ENCODE peak calls at places on chromosomes 4 and X, in five cellular contexts. V, I, A, L and Y are unnamed samples.

GRCh38 chrX:2654436-2655340 is 36.4 kb upstream of the CD99 start:
- DNase-seq in V (peak), I (no peak), A (no peak), L (no peak), Y (no peak)

GRCh38 chr4:77009511-77010120 is 60.1 kb downstream of the SEPTIN11 start:
- DNase-seq in V (no peak), I (no peak), A (no peak), L (no peak), Y (no peak)

GRCh38 chrX:155218777-155219176 is 2.5 kb downstream of the VBP1 start:
- DNase-seq in V (no peak), I (no peak), A (no peak), L (no peak), Y (no peak)

GRCh38 chrX:44332437-44332836 is 11.0 kb downstream of the EFHC2 start:
- DNase-seq in V (peak), I (no peak), A (no peak), L (no peak), Y (no peak)

GRCh38 chrX:86133761-86134160 is 14.5 kb upstream of the DACH2 start:
- DNase-seq in V (no peak), I (peak), A (no peak), L (no peak), Y (no peak)

GRCh38 chr4:72084587-72085011 is 52.8 kb downstream of the NPFFR2 start:
- DNase-seq in V (no peak), I (no peak), A (no peak), L (no peak), Y (no peak)

GRCh38 chrX:118727686-118728339 is 407 bp downstream of the IL13RA1 start:
- DNase-seq in V (no peak), I (no peak), A (no peak), L (no peak), Y (no peak)

GRCh38 chr4:16775411-16776154 is 122.9 kb downstream of the LDB2 start:
- DNase-seq in V (no peak), I (no peak), A (no peak), L (no peak), Y (no peak)

GRCh38 chrX:88560673-88561330 is 186.2 kb upstream of the CPXCR1 start:
- DNase-seq in V (no peak), I (no peak), A (no peak), L (no peak), Y (no peak)

GRCh38 chrX:21985332-21985777 is 44.8 kb downstream of the SMS start:
- DNase-seq in V (peak), I (peak), A (peak), L (peak), Y (no peak)

DNA sequence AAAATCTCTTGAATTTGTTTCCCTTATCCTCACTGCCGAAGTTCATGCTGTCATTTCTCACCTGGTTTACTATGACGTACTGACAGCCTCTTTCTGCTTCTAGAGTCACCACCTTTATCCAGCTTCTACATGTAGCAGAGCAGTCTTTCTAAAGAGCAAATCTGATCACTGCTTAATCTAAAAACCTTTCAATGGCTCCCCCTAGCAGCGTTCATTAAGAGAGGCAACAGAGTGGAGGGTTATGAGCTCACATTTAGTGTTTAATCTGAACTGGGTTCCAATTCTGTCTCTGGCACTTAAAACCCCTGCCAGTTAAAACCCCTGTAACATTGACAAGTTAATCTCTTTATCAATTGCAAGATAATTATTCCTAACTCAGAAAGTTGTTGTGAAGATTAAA is 4.4 kb downstream of the RBPJ start:
- DNase-seq in V (no peak), I (peak), A (no peak), L (no peak), Y (no peak)
- TF ChIP-seq CTCF in V (peak), I (peak), A (peak), L (peak), Y (peak)

DNA sequence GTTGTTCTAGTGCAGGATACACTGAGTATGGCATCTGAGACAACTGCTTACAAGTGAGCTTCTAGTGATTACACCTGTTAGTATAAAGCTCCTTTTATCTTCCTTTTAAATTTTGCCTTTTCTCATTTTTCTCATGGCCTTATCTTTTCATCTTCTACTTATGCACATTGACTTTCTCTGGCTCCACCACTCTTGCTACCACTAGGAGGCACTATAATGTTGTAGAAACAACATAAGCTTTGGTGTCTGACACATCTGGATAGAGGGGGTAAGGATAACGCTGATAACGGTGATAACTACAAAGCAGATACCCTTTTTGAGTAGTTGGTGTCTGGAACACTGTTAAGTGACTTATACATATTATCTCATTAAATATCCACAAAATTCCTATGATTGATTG is 187.4 kb upstream of the TEX13C start:
- DNase-seq in V (no peak), I (no peak), A (no peak), L (no peak), Y (no peak)
- TF ChIP-seq CTCF in V (peak), I (peak), A (peak), L (peak), Y (peak)

DNA sequence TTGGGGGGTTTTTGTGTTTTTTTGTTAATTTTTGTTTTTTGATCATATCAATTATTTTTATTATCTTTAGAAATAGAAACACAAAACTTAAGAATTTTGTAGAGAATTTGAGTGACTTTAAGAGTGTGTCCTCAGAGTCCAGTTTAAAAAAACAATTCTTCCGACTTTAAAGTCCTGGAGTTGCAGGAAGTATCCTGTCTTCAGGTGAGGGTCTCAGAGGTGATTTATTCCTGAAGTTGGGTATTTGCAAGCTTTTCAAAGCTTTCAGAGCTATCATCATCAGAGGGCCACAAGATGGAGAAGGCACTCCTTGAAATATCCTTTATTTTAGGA is 23.0 kb downstream of the TLR10 start:
- DNase-seq in V (no peak), I (no peak), A (no peak), L (no peak), Y (no peak)
- TF ChIP-seq CTCF in V (no peak), I (no peak), A (no peak), L (no peak), Y (peak)

GRCh38 chr4:155353923-155354540 is 22.7 kb downstream of the MAP9 start:
- DNase-seq in V (peak), I (no peak), A (peak), L (peak), Y (no peak)
- TF ChIP-seq CTCF in V (peak), I (peak), A (peak), L (peak), Y (peak)

DNA sequence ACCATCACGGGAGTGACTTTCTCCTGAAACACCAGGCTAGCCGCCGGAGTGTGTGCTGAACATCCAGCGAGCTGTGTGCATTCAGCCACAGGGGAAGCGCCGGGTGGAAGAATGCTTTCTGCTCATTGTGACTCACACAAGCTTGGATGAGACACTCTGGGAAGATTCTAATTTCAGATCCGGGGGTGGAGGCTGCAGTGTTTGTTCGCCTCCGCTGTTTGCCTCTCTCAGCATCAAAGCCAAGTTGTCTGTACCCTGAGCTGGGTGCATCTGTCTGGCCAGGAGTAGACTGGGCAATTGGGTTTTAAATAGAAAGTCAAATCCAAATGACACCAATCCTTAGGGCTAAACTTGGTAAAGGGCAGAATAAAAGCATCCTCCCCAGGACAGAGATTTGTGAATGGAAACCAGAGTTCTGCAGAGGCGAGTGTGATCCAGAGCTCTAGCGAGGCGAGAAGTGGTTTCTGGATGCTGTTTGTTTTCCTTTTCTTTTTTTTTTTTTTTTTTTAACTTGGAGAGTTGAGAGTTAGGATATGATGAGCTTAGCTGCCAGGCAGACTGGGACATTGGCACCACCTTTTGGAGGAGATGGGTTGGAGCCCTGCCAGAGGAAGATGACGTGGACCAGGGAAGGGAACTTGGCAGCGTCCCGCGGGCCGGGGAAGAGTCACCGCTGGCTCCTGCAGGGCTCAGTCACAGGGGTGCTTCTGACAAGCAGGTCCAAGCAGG is 196.0 kb upstream of the PSAPL1 start:
- DNase-seq in V (no peak), I (peak), A (no peak), L (no peak), Y (no peak)
- TF ChIP-seq CTCF in V (no peak), I (no peak), A (no peak), L (no peak), Y (no peak)

GRCh38 chr4:154119317-154119716 is 330.4 kb upstream of the SFRP2 start:
- DNase-seq in V (peak), I (no peak), A (no peak), L (no peak), Y (no peak)
- TF ChIP-seq CTCF in V (peak), I (no peak), A (peak), L (no peak), Y (no peak)

GRCh38 chr4:185396724-185397402 is at the start of gene ANKRD37:
- DNase-seq in V (no peak), I (no peak), A (no peak), L (peak), Y (no peak)
- TF ChIP-seq CTCF in V (peak), I (no peak), A (no peak), L (no peak), Y (peak)

GRCh38 chrX:36909584-36909983 is 98.6 kb upstream of the FAM47C start:
- DNase-seq in V (no peak), I (peak), A (no peak), L (no peak), Y (no peak)

GRCh38 chrX:36913551-36913950 is 94.6 kb upstream of the FAM47C start:
- DNase-seq in V (no peak), I (no peak), A (no peak), L (no peak), Y (no peak)

GRCh38 chrX:36908801-36909403 is 99.3 kb upstream of the FAM47C start:
- DNase-seq in V (no peak), I (peak), A (no peak), L (no peak), Y (no peak)
- TF ChIP-seq CTCF in V (peak), I (peak), A (peak), L (peak), Y (peak)

GRCh38 chrX:96770315-96770714 is 85.7 kb downstream of the DIAPH2 start:
- DNase-seq in V (no peak), I (peak), A (no peak), L (no peak), Y (no peak)
- TF ChIP-seq CTCF in V (peak), I (peak), A (no peak), L (peak), Y (peak)